ENCODE peak calls at places on chromosomes 13 and 19, in ten cellular contexts. Z, P, M, V, U, D, B, E, A and T are unnamed samples.

GRCh38 chr13:85654227-85654626 is 145.0 kb downstream of the SLITRK6 start:
- DNase-seq in A (no peak), E (no peak), B (no peak), P (no peak), V (no peak), U (no peak), M (no peak), D (no peak), Z (no peak), T (no peak)

GRCh38 chr13:46386996-46387851 is at the start of gene RUBCNL:
- DNase-seq in V (no peak), D (peak; percentile 70), M (no peak), A (no peak), P (peak; percentile 39), Z (no peak), B (peak; percentile 45), U (no peak), E (no peak), T (peak; percentile 59)

GRCh38 chr19:1252818-1253513 is 4.6 kb downstream of the MIDN start:
- DNase-seq in M (peak; percentile 94), D (no peak), E (peak; percentile 96), V (peak; percentile 87), Z (peak; percentile 81), P (peak; percentile 93), U (peak; percentile 98), B (peak; percentile 97), A (peak; percentile 81), T (peak; percentile 84)

GRCh38 chr19:14400913-14401312 is 18.2 kb downstream of the DDX39A start:
- DNase-seq in E (no peak), M (no peak), U (no peak), D (no peak), V (no peak), Z (no peak), P (no peak), B (no peak), A (no peak), T (no peak)

GRCh38 chr13:51856998-51857397 is 4.8 kb upstream of the CCDC70 start:
- DNase-seq in V (no peak), A (no peak), P (no peak), E (no peak), B (no peak), M (no peak), D (no peak), Z (no peak), U (no peak), T (no peak)

GRCh38 chr19:1901940-1902404 is 3.2 kb upstream of the ADAT3 start:
- DNase-seq in Z (no peak), U (no peak), M (no peak), D (no peak), B (no peak), V (no peak), P (peak; percentile 46), A (no peak), E (no peak), T (no peak)

GRCh38 chr19:19504754-19505668 is 10.3 kb downstream of the TSSK6 start:
- DNase-seq in B (no peak), V (no peak), U (no peak), D (no peak), P (no peak), Z (no peak), M (no peak), A (no peak), E (no peak), T (no peak)

GRCh38 chr13:113140677-113141590 is 17.5 kb upstream of the PROZ start:
- DNase-seq in U (no peak), D (no peak), E (no peak), M (no peak), Z (no peak), B (no peak), P (no peak), V (no peak), A (no peak), T (no peak)

GRCh38 chr19:6551607-6552450 is 21.0 kb downstream of the TNFSF9 start:
- DNase-seq in M (no peak), U (no peak), B (no peak), D (peak; percentile 72), P (no peak), Z (no peak), A (peak; percentile 58), E (no peak), V (peak; percentile 80), T (no peak)

GRCh38 chr19:11479470-11480080 is 1.3 kb downstream of the ELAVL3 start:
- DNase-seq in D (peak; percentile 70), A (peak; percentile 18), Z (no peak), M (no peak), E (no peak), U (no peak), B (peak; percentile 28), P (no peak), V (peak; percentile 2), T (no peak)

GRCh38 chr19:28291874-28292273 is 921.1 kb downstream of the UQCRFS1 start:
- DNase-seq in M (no peak), D (no peak), V (no peak), Z (no peak), A (no peak), E (no peak), B (no peak), U (no peak), P (no peak), T (no peak)

GRCh38 chr13:48994731-48995130 is 19.0 kb downstream of the FNDC3A start:
- DNase-seq in P (no peak), U (no peak), M (no peak), A (no peak), E (no peak), V (no peak), Z (no peak), B (peak; percentile 28), D (no peak), T (peak; percentile 69)

GRCh38 chr19:15297416-15298224 is 34.7 kb downstream of the BRD4 start:
- DNase-seq in E (no peak), P (no peak), D (no peak), U (no peak), M (no peak), B (peak; percentile 68), A (no peak), Z (no peak), V (peak; percentile 54), T (peak; percentile 80)

GRCh38 chr13:37869756-37870488 is at the start of gene TRPC4:
- DNase-seq in P (peak; percentile 20), D (peak; percentile 59), E (peak; percentile 79), B (peak; percentile 69), U (no peak), Z (no peak), V (no peak), M (peak; percentile 25), A (no peak), T (peak; percentile 41)

GRCh38 chr19:4536798-4537197 is 1.8 kb upstream of the PLIN5 start:
- DNase-seq in B (no peak), Z (no peak), U (no peak), D (no peak), A (no peak), E (no peak), P (no peak), M (no peak), V (no peak), T (no peak)

GRCh38 chr19:6056801-6057650 is 53.3 kb downstream of the RFX2 start:
- DNase-seq in U (peak; percentile 98), E (peak; percentile 91), P (peak; percentile 70), A (no peak), V (no peak), Z (no peak), M (peak; percentile 84), D (no peak), B (peak; percentile 95), T (peak; percentile 98)

GRCh38 chr13:50509771-50510441 is 333.6 kb downstream of the DLEU7 start:
- DNase-seq in P (no peak), E (no peak), D (no peak), V (no peak), U (no peak), M (no peak), A (no peak), B (no peak), Z (no peak), T (peak; percentile 35)

GRCh38 chr19:5891938-5892771 is 11.4 kb downstream of the NDUFA11 start:
- DNase-seq in M (no peak), E (no peak), D (peak; percentile 82), P (no peak), V (no peak), B (peak; percentile 68), U (no peak), Z (no peak), A (no peak), T (no peak)

DNA sequence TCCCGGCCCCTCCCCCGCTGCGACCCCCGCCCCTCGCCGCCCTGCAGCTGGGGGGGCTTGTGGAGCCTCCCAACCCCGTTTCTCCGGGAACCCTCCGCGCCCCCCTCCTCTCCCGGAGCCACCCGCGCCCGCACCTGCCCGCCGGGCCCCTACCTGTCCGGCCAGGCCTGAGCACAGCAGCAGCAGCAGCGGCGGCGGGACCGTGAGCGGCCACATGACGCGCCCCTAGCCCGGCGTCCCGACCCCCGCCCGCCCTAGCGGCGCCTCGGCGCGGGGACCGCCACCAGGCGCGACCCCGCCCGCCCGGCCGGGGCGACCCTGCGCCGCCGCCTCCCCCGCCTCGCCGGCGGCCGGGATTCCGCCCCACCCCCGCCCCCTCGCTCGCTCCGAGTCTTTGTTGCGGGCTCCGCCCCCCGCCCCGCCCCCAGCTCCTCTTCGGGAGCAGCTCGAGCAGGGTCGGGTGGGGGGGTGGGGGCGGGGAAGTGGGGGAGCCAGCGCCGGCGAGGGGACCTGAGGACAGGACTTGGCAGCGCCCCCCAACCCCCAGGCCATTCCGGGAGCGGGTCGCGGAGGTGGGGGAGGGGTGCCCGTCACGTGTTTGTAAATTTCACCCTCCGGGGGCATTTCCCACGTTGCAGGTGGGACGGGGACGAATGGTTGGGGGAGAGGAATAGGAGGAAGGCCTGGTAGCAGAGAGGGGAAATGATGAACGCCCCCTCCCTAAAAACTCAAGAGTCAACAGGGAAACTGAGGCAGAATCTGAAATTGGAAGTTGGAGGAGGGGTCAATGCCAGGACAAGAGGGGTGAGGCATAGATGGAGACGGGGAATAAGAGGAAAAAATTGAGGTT is at the start of gene OLFM2:
- DNase-seq in D (peak; percentile 55), A (peak; percentile 25), V (no peak), Z (no peak), P (peak; percentile 13), U (no peak), M (no peak), B (peak; percentile 64), E (peak; percentile 48), T (no peak)
- H3K4me3 ChIP-seq in D (peak within 1 kb of the TSS; percentile 88), A (no peak within 1 kb of the TSS), V (no peak within 1 kb of the TSS), Z (peak within 1 kb of the TSS; percentile 53), P (peak within 1 kb of the TSS; percentile 54), U (peak within 1 kb of the TSS; percentile 45), M (peak within 1 kb of the TSS; percentile 7), B (peak within 1 kb of the TSS; percentile 84), E (peak within 1 kb of the TSS; percentile 29), T (peak within 1 kb of the TSS; percentile 9)

GRCh38 chr19:55692681-55693081 is 17.7 kb downstream of the EPN1 start:
- DNase-seq in A (no peak), B (no peak), P (no peak), D (no peak), M (no peak), E (no peak), U (no peak), V (no peak), Z (no peak), T (no peak)
- H3K36me3 ChIP-seq in A (peaks cover 28% of the 10 kb centered on the region), B (peaks cover 74% of the 10 kb centered on the region), P (peaks cover 95% of the 10 kb centered on the region), D (peaks cover 12% of the 10 kb centered on the region), M (peaks cover 12% of the 10 kb centered on the region), E (no peaks in the 10 kb centered on the region), U (peaks cover 100% of the 10 kb centered on the region), V (peaks cover 26% of the 10 kb centered on the region), Z (peaks cover 60% of the 10 kb centered on the region), T (peaks cover 37% of the 10 kb centered on the region)

GRCh38 chr19:46416077-46416709 is 2.8 kb upstream of the CCDC8 start:
- DNase-seq in A (no peak), E (peak; percentile 90), P (peak; percentile 89), U (no peak), V (no peak), Z (no peak), M (peak; percentile 87), B (peak; percentile 96), D (peak; percentile 94), T (peak; percentile 41)
- H3K27me3 ChIP-seq in A (peaks cover 17% of the 10 kb centered on the region), E (no peaks in the 10 kb centered on the region), P (peaks cover 7% of the 10 kb centered on the region), U (no peaks in the 10 kb centered on the region), V (peaks cover 26% of the 10 kb centered on the region), Z (peaks cover 6% of the 10 kb centered on the region), M (peaks cover 29% of the 10 kb centered on the region), B (peaks cover 6% of the 10 kb centered on the region), D (no peaks in the 10 kb centered on the region), T (no peaks in the 10 kb centered on the region)

GRCh38 chr19:30649934-30650614 is 277.9 kb downstream of the ZNF536 start:
- DNase-seq in M (peak; percentile 33), Z (no peak), D (peak; percentile 59), E (no peak), V (no peak), U (no peak), A (no peak), B (peak; percentile 79), P (no peak), T (peak; percentile 51)
- H3K4me3 ChIP-seq in M (no peak overlapping the region), Z (no peak overlapping the region), D (no peak overlapping the region), E (no peak overlapping the region), V (no peak overlapping the region), U (no peak overlapping the region), A (no peak overlapping the region), B (no peak overlapping the region), P (no peak overlapping the region), T (no peak overlapping the region)